ENCODE peak calls at places on chromosomes 6 and 20, in five cellular contexts. R is Karpas-422; X is CD8-positive, alpha-beta T cell; F is tibial artery; P is stomach. N is an unnamed sample.

GRCh38 chr6:89842228-89842627 is 12.5 kb downstream of the CASP8AP2 start:
- DNase-seq in R (no peak), X (no peak), F (no peak), P (no peak), N (no peak)

GRCh38 chr6:62086047-62086446 is 200.0 kb downstream of the KHDRBS2 start:
- DNase-seq in R (no peak), X (no peak), F (no peak), P (no peak), N (no peak)

GRCh38 chr20:20713244-20713765 is 861 bp upstream of the RALGAPA2 start:
- DNase-seq in R (no peak), X (no peak), F (no peak), P (no peak), N (peak)

GRCh38 chr6:42131531-42131930 is 10.9 kb downstream of the C6orf132 start:
- DNase-seq in R (no peak), X (no peak), F (no peak), P (no peak), N (no peak)

GRCh38 chr6:125950293-125950692 is 6.3 kb upstream of the HINT3 start:
- DNase-seq in R (no peak), X (no peak), F (no peak), P (no peak), N (no peak)

GRCh38 chr6:44645276-44645675 is 257.8 kb downstream of the CDC5L start:
- DNase-seq in R (no peak), X (no peak), F (no peak), P (no peak), N (no peak)

GRCh38 chr6:35024601-35025054 is 116.5 kb downstream of the TCP11 start:
- DNase-seq in R (no peak), X (no peak), F (no peak), P (peak), N (peak)

GRCh38 chr6:110828396-110828795 is 13.1 kb upstream of the CDK19 start:
- DNase-seq in R (no peak), X (no peak), F (no peak), P (no peak), N (no peak)

GRCh38 chr6:33213166-33213988 is 5.1 kb downstream of the RING1 start:
- DNase-seq in R (no peak), X (peak), F (no peak), P (no peak), N (peak)

GRCh38 chr6:40523505-40524172 is 63.5 kb downstream of the LRFN2 start:
- DNase-seq in R (no peak), X (no peak), F (no peak), P (no peak), N (no peak)

GRCh38 chr20:6466065-6466810 is 301.2 kb upstream of the BMP2 start:
- DNase-seq in R (no peak), X (no peak), F (no peak), P (no peak), N (no peak)

GRCh38 chr6:2505624-2506023 is 245.1 kb downstream of the MYLK4 start:
- DNase-seq in R (peak), X (no peak), F (no peak), P (no peak), N (no peak)

GRCh38 chr20:44319880-44320422 is 8.9 kb upstream of the FITM2 start:
- DNase-seq in R (no peak), X (no peak), F (no peak), P (no peak), N (no peak)

GRCh38 chr6:116557863-116558262 is 4.3 kb downstream of the CALHM4 start:
- DNase-seq in R (no peak), X (no peak), F (no peak), P (no peak), N (no peak)

GRCh38 chr6:27541932-27542297 is 69.0 kb upstream of the ZNF184 start:
- DNase-seq in R (no peak), X (no peak), F (no peak), P (no peak), N (no peak)

GRCh38 chr6:14001329-14002012 is 76.7 kb downstream of the RNF182 start:
- DNase-seq in R (no peak), X (no peak), F (no peak), P (no peak), N (no peak)

DNA sequence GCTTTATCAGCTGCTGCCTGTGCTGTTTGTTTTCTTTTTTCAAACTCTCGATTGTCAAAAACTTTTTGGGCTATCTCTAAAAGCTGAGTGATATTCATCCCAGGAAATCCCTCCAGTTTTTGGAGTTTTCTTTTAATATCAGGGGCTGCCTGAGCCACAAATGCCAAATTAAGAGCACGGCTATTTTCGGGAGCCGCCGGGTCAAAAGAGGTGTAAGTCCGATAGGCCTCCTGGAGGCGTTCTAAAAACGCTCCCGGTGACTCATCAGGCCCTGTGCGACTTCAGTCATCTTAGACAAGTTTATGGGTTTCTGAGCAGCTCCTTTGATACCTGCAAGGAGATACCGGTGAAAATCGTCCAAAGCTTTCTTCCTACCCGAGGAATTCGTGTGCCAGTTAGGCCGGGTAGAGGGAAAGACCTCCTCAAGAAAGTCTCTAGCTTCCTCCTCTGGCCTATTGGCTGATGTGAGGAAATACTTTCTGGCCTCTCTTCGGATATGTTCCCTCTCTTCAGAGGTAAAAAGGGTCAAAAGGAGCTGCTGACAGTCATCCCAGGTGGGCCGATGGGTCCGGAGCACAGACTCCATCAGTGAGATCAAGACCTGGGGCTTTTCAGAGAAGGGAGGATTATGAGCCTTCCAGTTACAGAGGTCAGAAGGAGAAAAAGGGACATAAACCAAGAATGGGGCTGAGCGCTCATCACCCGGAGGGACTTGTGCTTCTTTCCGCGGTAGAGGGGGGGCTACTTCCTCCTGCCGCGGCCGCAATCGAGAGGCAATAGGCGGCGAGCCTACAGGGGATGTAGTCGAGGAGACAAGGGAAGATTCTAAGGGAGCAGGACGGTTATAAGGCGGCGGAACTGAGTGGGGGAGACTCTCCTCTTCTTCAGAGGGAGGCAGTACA is 151.1 kb downstream of the TRIM27 start:
- DNase-seq in R (peak), X (no peak), F (no peak), P (no peak), N (no peak)
- H3K4me3 ChIP-seq in R (no peak), X (no peak), F (no peak), P (no peak), N (no peak)

GRCh38 chr20:12566596-12566995 is 442.2 kb upstream of the SPTLC3 start:
- DNase-seq in R (no peak), X (no peak), F (no peak), P (no peak), N (no peak)

GRCh38 chr20:12573428-12573827 is 435.3 kb upstream of the SPTLC3 start:
- DNase-seq in R (no peak), X (no peak), F (no peak), P (no peak), N (no peak)

GRCh38 chr20:12575352-12576095 is 433.2 kb upstream of the SPTLC3 start:
- DNase-seq in R (no peak), X (no peak), F (no peak), P (peak), N (peak)

GRCh38 chr20:12564982-12565381 is 443.8 kb upstream of the SPTLC3 start:
- DNase-seq in R (no peak), X (no peak), F (no peak), P (no peak), N (no peak)

GRCh38 chr20:12570371-12570770 is 438.4 kb upstream of the SPTLC3 start:
- DNase-seq in R (peak), X (no peak), F (no peak), P (no peak), N (peak)
- H3K4me3 ChIP-seq in R (no peak), X (no peak), F (no peak), P (no peak), N (no peak)

GRCh38 chr20:45578151-45578660 is 878 bp downstream of the WFDC8 start:
- DNase-seq in R (no peak), X (no peak), F (no peak), P (no peak), N (no peak)

GRCh38 chr20:45588800-45589199 is 9.7 kb upstream of the WFDC8 start:
- DNase-seq in R (no peak), X (no peak), F (no peak), P (no peak), N (no peak)

GRCh38 chr20:45579184-45579583 is at the start of gene WFDC8:
- DNase-seq in R (no peak), X (no peak), F (no peak), P (no peak), N (no peak)

GRCh38 chr20:45581702-45582101 is 2.6 kb upstream of the WFDC8 start:
- DNase-seq in R (no peak), X (no peak), F (no peak), P (no peak), N (no peak)

GRCh38 chr20:45583502-45583901 is 4.4 kb upstream of the WFDC8 start:
- DNase-seq in R (no peak), X (no peak), F (no peak), P (no peak), N (no peak)
- H3K4me3 ChIP-seq in R (no peak), X (no peak), F (no peak), P (no peak), N (no peak)

GRCh38 chr20:49287555-49288249 is 9.8 kb upstream of the ZNFX1 start:
- DNase-seq in R (no peak), X (no peak), F (no peak), P (no peak), N (no peak)

GRCh38 chr20:49288250-49288751 is 10.4 kb upstream of the ZNFX1 start:
- DNase-seq in R (no peak), X (no peak), F (no peak), P (no peak), N (no peak)

GRCh38 chr20:49285233-49285668 is 7.4 kb upstream of the ZNFX1 start:
- DNase-seq in R (no peak), X (no peak), F (no peak), P (no peak), N (no peak)

GRCh38 chr20:49285813-49286494 is 8.1 kb upstream of the ZNFX1 start:
- DNase-seq in R (no peak), X (no peak), F (no peak), P (no peak), N (no peak)

GRCh38 chr20:49286689-49287551 is 9.1 kb upstream of the ZNFX1 start:
- DNase-seq in R (no peak), X (no peak), F (no peak), P (no peak), N (no peak)
- H3K4me3 ChIP-seq in R (no peak), X (no peak), F (no peak), P (no peak), N (no peak)

DNA sequence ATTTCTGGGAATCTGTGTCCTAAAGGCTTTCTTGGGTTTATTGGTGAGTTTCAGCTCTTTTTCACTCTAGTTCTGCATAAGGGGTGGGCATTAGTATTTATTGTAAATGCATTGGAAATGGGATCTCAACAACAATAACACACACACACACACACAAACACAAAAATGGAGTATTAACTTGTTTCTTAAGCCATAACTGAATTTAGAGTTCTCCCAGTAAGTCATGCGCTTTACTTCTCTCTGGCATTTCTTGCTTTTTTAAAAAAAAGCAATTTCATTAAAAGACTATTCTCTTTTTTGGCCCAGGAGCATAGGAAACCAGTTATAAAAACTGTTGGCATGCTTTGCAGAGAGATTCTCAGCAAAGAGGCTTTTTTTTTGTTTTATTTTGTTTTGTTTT is 128.7 kb downstream of the BCAS1 start:
- DNase-seq in R (no peak), X (no peak), F (no peak), P (no peak), N (no peak)
- H3K4me3 ChIP-seq in R (no peak), X (no peak), F (no peak), P (no peak), N (no peak)

DNA sequence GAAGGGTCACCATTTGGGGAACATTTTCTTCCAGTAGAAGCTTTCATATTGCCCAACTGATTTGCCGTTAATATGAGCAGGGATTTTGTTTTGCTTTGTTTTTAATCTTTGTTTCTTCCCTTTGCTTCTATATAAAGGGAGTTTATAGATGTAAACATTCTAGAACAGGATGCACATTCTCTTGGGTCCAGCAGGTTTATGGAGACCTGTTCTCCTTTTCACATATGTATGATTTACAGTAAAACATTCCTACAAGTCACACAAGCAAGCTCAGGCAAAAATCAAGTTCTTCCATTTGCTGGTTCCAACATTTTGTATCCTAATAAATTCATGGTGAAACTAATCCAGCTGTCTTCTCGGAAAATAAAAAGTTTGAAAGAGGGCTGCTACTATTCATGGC is 1082.4 kb upstream of the FLRT3 start:
- DNase-seq in R (no peak), X (no peak), F (no peak), P (no peak), N (no peak)
- H3K4me3 ChIP-seq in R (no peak), X (no peak), F (no peak), P (no peak), N (no peak)

DNA sequence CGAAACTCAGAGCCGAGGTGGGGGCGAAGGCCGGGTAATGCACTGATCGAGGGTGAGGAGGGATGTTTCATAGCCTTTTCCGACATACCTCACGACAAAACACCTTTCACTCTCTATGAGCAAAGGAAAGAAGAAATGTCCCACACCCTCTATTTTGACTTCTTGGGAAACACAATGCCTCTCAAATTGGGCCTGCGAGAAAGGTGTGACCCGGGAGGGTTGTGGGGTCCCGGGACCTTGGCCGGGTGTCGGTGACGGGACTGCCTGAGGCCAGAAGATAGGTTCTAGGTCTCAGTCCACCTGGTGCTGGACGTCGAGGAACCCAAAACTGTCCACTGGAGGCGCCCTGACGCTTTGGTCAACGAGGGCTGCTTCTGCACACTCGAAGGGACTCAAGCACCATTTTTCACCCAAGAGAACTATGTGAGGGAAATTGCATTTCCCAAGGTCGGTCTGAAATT is 41.1 kb upstream of the OSTM1 start:
- DNase-seq in R (peak), X (no peak), F (peak), P (peak), N (peak)
- H3K4me3 ChIP-seq in R (no peak), X (no peak), F (no peak), P (peak), N (no peak)

N was measured in mucosa of descending colon.